ENCODE peak calls at places on chromosomes 12 and 14, in nine cellular contexts. I is Peyer's patch, S is suprapubic skin, B is uterus, P is adrenal gland, Q is HCT116, E is ovary, X is heart left ventricle, H is endothelial cell of umbilical vein. O is an unnamed sample.

GRCh38 chr12:24719293-24719721 is 229.6 kb downstream of the BCAT1 start:
- DNase-seq in P (no peak), B (no peak), I (no peak), X (no peak), Q (no peak), E (no peak), H (peak; percentile 7), S (no peak), O (no peak)

GRCh38 chr12:48765753-48766162 is 23.1 kb downstream of the ADCY6 start:
- DNase-seq in E (peak; percentile 78), X (no peak), Q (no peak), S (no peak), B (peak; percentile 66), H (no peak), P (no peak), I (no peak), O (no peak)

GRCh38 chr14:59871166-59871495 is 555 bp upstream of the RTN1 start:
- DNase-seq in E (no peak), I (no peak), H (peak; percentile 2), Q (no peak), X (no peak), P (no peak), S (no peak), B (no peak), O (no peak)

GRCh38 chr12:30437044-30437443 is 258.6 kb downstream of the IPO8 start:
- DNase-seq in P (no peak), X (no peak), S (no peak), H (no peak), Q (no peak), I (no peak), B (no peak), E (no peak), O (no peak)

GRCh38 chr14:74257078-74257987 is 18.1 kb downstream of the VSX2 start:
- DNase-seq in P (peak; percentile 28), X (no peak), B (no peak), Q (no peak), E (peak; percentile 58), H (peak; percentile 21), S (peak; percentile 63), I (peak; percentile 54), O (no peak)

GRCh38 chr12:123126294-123127144 is 24.4 kb downstream of the PITPNM2 start:
- DNase-seq in E (peak; percentile 63), Q (peak; percentile 69), B (peak; percentile 47), H (peak; percentile 75), X (peak; percentile 84), S (no peak), P (peak; percentile 88), I (peak; percentile 68), O (no peak)

GRCh38 chr12:116065561-116065960 is 211.9 kb downstream of the MED13L start:
- DNase-seq in P (no peak), S (no peak), B (no peak), E (no peak), I (no peak), Q (no peak), X (no peak), H (no peak), O (no peak)

GRCh38 chr12:674272-674781 is 11.1 kb upstream of the NINJ2 start:
- DNase-seq in I (peak; percentile 61), S (no peak), E (no peak), X (no peak), B (no peak), P (no peak), Q (no peak), H (peak; percentile 19), O (no peak)

GRCh38 chr14:99566009-99566389 is 38.0 kb downstream of the CCDC85C start:
- DNase-seq in P (no peak), S (no peak), H (peak; percentile 23), E (peak; percentile 31), I (no peak), Q (no peak), B (no peak), X (no peak), O (no peak)

GRCh38 chr12:91274886-91275285 is 92.3 kb upstream of the DCN start:
- DNase-seq in Q (no peak), P (no peak), H (peak; percentile 70), B (peak; percentile 71), S (no peak), E (no peak), I (no peak), X (no peak), O (no peak)

GRCh38 chr14:34710744-34711143 is 3.6 kb downstream of the CFL2 start:
- DNase-seq in X (no peak), E (no peak), S (no peak), P (no peak), Q (no peak), I (no peak), H (peak; percentile 6), B (no peak), O (no peak)

GRCh38 chr12:70059373-70059772 is 183.9 kb upstream of the CNOT2 start:
- DNase-seq in X (no peak), H (no peak), Q (no peak), I (no peak), P (no peak), B (no peak), S (no peak), E (no peak), O (no peak)

GRCh38 chr14:36129181-36129580 is 47.3 kb downstream of the PTCSC3 start:
- DNase-seq in B (no peak), E (no peak), Q (peak; percentile 0), X (no peak), H (no peak), S (no peak), P (no peak), I (no peak), O (no peak)

DNA sequence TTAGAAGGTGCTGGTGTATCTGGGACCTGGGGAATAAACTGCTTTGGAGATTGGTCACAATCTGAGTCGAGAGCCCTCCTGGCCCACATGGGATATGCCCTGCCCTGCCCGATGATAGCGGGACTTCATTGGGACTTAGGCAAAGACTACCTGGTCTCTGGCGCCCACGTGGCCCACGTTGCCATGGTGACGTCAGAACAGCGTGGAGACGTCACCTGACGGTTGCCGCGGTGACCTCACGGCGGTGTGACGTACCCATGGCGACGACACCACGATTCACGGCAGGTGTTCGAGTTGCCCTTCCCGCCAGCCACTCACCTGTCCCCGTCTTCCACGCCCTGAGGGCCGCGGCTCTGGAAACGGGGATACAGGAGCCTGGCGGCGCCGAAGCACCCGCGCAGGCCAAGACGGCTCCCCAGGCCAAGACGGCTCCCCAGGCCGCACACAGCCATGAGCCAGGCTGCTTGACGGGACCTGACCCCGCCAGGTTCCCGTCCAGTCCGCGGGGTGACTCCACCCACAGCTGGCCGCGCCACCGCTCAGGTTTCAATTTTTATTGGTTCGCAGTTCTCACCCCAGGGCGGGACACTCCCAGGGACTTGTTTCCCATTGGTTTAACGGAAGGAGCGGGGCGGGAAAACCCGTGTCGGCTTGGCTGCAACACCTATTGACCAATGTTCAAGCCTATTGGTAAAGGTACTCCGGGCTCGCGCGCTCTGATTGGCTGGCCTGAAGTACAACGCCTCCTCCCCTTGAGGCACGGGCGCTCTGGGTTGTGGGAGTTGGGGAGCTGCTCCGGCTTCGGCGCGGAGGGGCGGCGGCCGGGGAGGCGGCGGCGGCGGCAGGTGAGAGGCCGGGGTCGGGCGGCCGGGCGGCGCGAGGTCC is at the start of the genes MMAB and MVK:
- DNase-seq in E (peak; percentile 98), X (peak; percentile 99), P (peak; percentile 100), I (peak; percentile 100), H (peak; percentile 99), S (peak; percentile 100), B (peak; percentile 99), Q (peak; percentile 99), O (peak; percentile 97)
- TF ChIP-seq POLR2A in E (peak; percentile 88), X (peak; percentile 50), P (peak; percentile 70), I (peak; percentile 70), H (peak; percentile 73), S (peak; percentile 39), B (peak; percentile 70), Q (peak; percentile 29), O (peak; percentile 50)

DNA sequence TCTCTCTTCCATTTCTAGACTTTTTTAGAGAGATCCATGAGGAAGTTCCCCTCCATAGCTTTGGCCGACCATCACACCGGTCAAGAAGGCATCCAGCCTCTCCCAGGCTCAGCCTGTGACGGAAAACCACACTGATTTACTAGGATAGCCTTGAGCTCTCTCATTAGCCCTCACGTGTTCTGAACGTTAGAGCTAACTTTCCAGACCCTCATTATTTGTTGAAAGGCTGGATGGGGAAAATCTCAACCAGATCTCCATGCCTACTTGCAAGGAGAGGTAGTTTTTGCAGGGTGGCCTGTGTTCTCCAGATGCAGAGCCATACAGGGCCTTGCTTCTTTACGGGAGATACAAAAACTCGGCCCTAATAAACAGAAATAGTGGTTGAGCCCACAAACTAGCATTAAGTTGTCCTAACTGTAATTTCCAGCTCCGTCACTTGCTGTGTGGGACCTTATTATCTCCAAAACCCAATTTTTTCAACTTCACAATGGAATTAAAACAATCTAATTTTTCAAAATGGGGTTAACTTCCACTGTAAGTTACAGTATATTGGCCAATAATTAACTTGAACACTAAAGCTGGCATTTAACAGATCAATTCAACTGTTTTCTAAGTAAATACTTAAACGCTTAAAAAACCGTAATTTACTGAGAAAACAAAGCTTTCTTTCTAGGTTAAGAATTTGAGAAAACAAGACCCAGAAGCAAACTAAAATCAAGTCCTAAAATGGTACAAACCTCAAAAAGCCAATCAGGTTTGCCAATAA is 65.3 kb downstream of the KLHL28 start:
- DNase-seq in H (no peak), P (no peak), S (no peak), X (no peak), I (no peak), E (no peak), B (no peak), Q (no peak), O (no peak)
- H3K4me3 ChIP-seq in H (no peak overlapping the region), P (no peak overlapping the region), S (peak overlapping the region; percentile 94), X (peak overlapping the region; percentile 90), I (peak overlapping the region; percentile 84), E (no peak overlapping the region), B (peak overlapping the region; percentile 72), Q (peak overlapping the region; percentile 25), O (peak overlapping the region; percentile 70)

GRCh38 chr12:42172811-42173210 is 28.1 kb upstream of the GXYLT1 start:
- DNase-seq in P (no peak), X (no peak), S (no peak), H (no peak), B (no peak), Q (no peak), E (no peak), I (no peak), O (no peak)

GRCh38 chr12:42173961-42174521 is 29.4 kb upstream of the GXYLT1 start:
- DNase-seq in I (no peak), S (no peak), P (no peak), B (no peak), Q (no peak), E (no peak), X (no peak), H (peak; percentile 52), O (no peak)

GRCh38 chr12:42174978-42175377 is 30.3 kb upstream of the GXYLT1 start:
- DNase-seq in E (no peak), H (no peak), Q (no peak), B (no peak), P (no peak), X (no peak), I (no peak), S (no peak), O (no peak)
- H3K36me3 ChIP-seq in E (no peaks in the 10 kb centered on the region), H (no peaks in the 10 kb centered on the region), Q (no peaks in the 10 kb centered on the region), B (no peaks in the 10 kb centered on the region), P (no peaks in the 10 kb centered on the region), X (peaks cover 26% of the 10 kb centered on the region), I (peaks cover 4% of the 10 kb centered on the region), S (peaks cover 12% of the 10 kb centered on the region), O (no peaks in the 10 kb centered on the region)

DNA sequence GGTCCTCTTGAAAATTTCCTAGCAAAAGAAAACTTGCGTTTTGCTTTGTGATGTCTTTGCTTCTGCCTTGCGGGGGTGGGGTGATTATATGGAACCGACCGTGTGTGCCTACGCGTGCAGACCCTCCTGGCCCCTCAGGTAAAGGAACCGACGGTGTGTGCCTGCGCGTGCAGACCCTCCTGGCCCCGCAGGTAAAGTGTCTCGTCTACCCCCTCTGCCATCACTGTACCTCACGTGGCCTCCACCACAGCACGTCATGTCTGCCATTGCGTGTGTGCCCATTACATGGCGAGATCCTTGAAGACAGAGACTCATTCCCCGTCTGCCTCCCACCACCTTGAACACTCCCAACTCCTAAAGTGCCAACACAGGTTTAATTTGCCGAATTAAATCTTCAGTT is 3.6 kb downstream of the GOLGA3 start:
- DNase-seq in X (no peak), E (no peak), S (no peak), P (no peak), H (no peak), Q (no peak), B (no peak), I (no peak), O (no peak)
- TF ChIP-seq POLR2A in X (no peak), E (no peak), S (no peak), P (no peak), H (no peak), Q (no peak), B (no peak), I (no peak), O (no peak)